ENCODE peak calls at places on chromosome 21, in eight cellular contexts. F is stimulated activated CD4-positive, alpha-beta T cell treated with anti-CD3 and anti-CD28 coated beads, Interleukin-2, amount 100 ng/mL, for 48 hours; S is vagina; B is omental fat pad; L is HCT116; V is mesenchymal stem cell; Q is AML-193; M is fibroblast of the aortic adventitia. Y is an unnamed sample.
A peak's percentile ranks its signal among the peaks of the same experiment; 100 is the strongest.

GRCh38 chr21:37763298-37763697 is 153.0 kb downstream of the KCNJ6 start:
- DNase-seq in L (no peak), F (no peak), Q (no peak), B (no peak), S (no peak), M (no peak), V (no peak), Y (no peak)

GRCh38 chr21:43717967-43718871 is 710 bp upstream of the PDXK start:
- DNase-seq in S (peak; percentile 88), Q (no peak), M (no peak), F (no peak), B (no peak), L (no peak), V (no peak), Y (no peak)

GRCh38 chr21:35256468-35256988 is 207.4 kb upstream of the RUNX1 start:
- DNase-seq in F (no peak), S (peak; percentile 90), V (peak; percentile 98), M (peak; percentile 100), Q (no peak), L (peak; percentile 89), B (peak; percentile 77), Y (no peak)

GRCh38 chr21:38712076-38712475 is 93.7 kb upstream of the ETS2 start:
- DNase-seq in V (peak; percentile 43), L (peak; percentile 31), Q (peak; percentile 51), S (no peak), M (peak; percentile 69), B (no peak), F (no peak), Y (no peak)

GRCh38 chr21:25283720-25284119 is 323.6 kb downstream of the MRPL39 start:
- DNase-seq in S (no peak), B (no peak), V (no peak), Q (peak; percentile 34), L (no peak), M (peak; percentile 75), F (no peak), Y (peak; percentile 25)

GRCh38 chr21:17195965-17196364 is 316.9 kb upstream of the CXADR start:
- DNase-seq in Q (no peak), M (no peak), V (no peak), L (no peak), S (no peak), F (no peak), B (no peak), Y (no peak)

GRCh38 chr21:10521091-10521598 is at the start of gene TPTE:
- DNase-seq in S (no peak), V (no peak), B (no peak), Q (no peak), M (no peak), F (no peak), L (no peak), Y (peak; percentile 6)

GRCh38 chr21:42315296-42315891 is at the start of gene TFF3:
- DNase-seq in F (no peak), B (no peak), S (no peak), V (no peak), L (no peak), Q (no peak), M (no peak), Y (no peak)

GRCh38 chr21:32096411-32096810 is 182.4 kb downstream of the MIS18A start:
- DNase-seq in L (peak; percentile 28), V (no peak), F (no peak), B (no peak), S (no peak), Q (peak; percentile 0), M (peak; percentile 4), Y (peak; percentile 42)

GRCh38 chr21:46551636-46552241 is 53.1 kb downstream of the S100B start:
- DNase-seq in S (peak; percentile 74), Q (no peak), L (no peak), V (no peak), M (no peak), B (no peak), F (no peak), Y (no peak)

GRCh38 chr21:41283211-41283818 is 33.3 kb upstream of the FAM3B start:
- DNase-seq in V (peak; percentile 76), Q (peak; percentile 78), B (no peak), L (peak; percentile 39), F (peak; percentile 27), M (peak; percentile 94), S (no peak), Y (peak; percentile 31)

GRCh38 chr21:26131554-26131953 is 39.0 kb downstream of the APP start:
- DNase-seq in V (no peak), F (no peak), L (no peak), Q (no peak), S (no peak), M (no peak), B (no peak), Y (no peak)

GRCh38 chr21:34695434-34695833 is 26.6 kb downstream of the CLIC6 start:
- DNase-seq in M (no peak), S (no peak), L (no peak), V (peak; percentile 20), B (no peak), Q (no peak), F (no peak), Y (no peak)

GRCh38 chr21:32422064-32422463 is 9.6 kb downstream of the EVA1C start:
- DNase-seq in Q (no peak), B (no peak), F (no peak), L (no peak), V (no peak), S (no peak), M (no peak), Y (no peak)

GRCh38 chr21:37060296-37060695 is 12.6 kb downstream of the PIGP start:
- DNase-seq in F (no peak), V (peak; percentile 99), B (no peak), L (peak; percentile 82), Q (no peak), M (peak; percentile 86), S (no peak), Y (peak; percentile 45)

GRCh38 chr21:32424674-32425073 is 12.2 kb downstream of the EVA1C start:
- DNase-seq in L (no peak), B (no peak), F (no peak), S (no peak), V (no peak), M (no peak), Q (no peak), Y (no peak)

GRCh38 chr21:34626131-34626530 is 11.2 kb upstream of the RCAN1 start:
- DNase-seq in Q (no peak), L (no peak), B (no peak), M (no peak), V (no peak), F (no peak), S (no peak), Y (no peak)

GRCh38 chr21:37636152-37636860 is 269.7 kb downstream of the DYRK1A start:
- DNase-seq in Q (no peak), V (peak; percentile 86), M (peak; percentile 90), L (no peak), F (no peak), B (no peak), S (peak; percentile 52), Y (no peak)

GRCh38 chr21:41258617-41259016 is 58.0 kb upstream of the FAM3B start:
- DNase-seq in S (no peak), B (no peak), F (no peak), L (no peak), V (no peak), Q (no peak), M (peak; percentile 25), Y (no peak)

GRCh38 chr21:43591468-43592050 is 67.7 kb downstream of the HSF2BP start:
- DNase-seq in V (peak; percentile 72), Q (no peak), M (no peak), L (no peak), F (no peak), S (no peak), B (no peak), Y (no peak)

GRCh38 chr21:16280731-16281130 is 550.9 kb downstream of the USP25 start:
- DNase-seq in S (no peak), B (no peak), M (no peak), F (no peak), Q (no peak), L (no peak), V (peak; percentile 15), Y (no peak)

GRCh38 chr21:34129971-34130597 is 56.7 kb downstream of the MRPS6 start:
- DNase-seq in M (peak; percentile 22), S (no peak), V (peak; percentile 65), Q (no peak), B (no peak), F (no peak), L (no peak), Y (peak; percentile 13)

GRCh38 chr21:28074676-28075075 is 918.0 kb downstream of the LTN1 start:
- DNase-seq in S (no peak), F (no peak), L (no peak), V (no peak), B (no peak), Q (no peak), M (no peak), Y (no peak)

GRCh38 chr21:41601573-41602371 is 93.8 kb upstream of the TMPRSS2 start:
- DNase-seq in M (peak; percentile 30), Q (no peak), B (no peak), F (no peak), S (peak; percentile 40), V (no peak), L (no peak), Y (no peak)

Y was measured in BE2C.